ENCODE peak calls at places on chromosomes 16 and 17, in eight cellular contexts. X is breast epithelium, D is hepatocyte, K is thoracic aorta, A is HCT116, I is Panc1, U is lower lobe of right lung, L is adrenal gland. T is an unnamed sample.

GRCh38 chr16:12773216-12773615 is 30.5 kb downstream of the CPPED1 start:
- DNase-seq in X (no peak), D (no peak), K (no peak), A (no peak), I (no peak), U (no peak), L (no peak), T (no peak)

GRCh38 chr17:80956321-80957190 is 35.1 kb upstream of the CHMP6 start:
- DNase-seq in X (no peak), D (no peak), K (no peak), A (no peak), I (no peak), U (peak), L (no peak), T (no peak)

GRCh38 chr17:35536664-35537160 is 766 bp downstream of the SLFN12L start:
- DNase-seq in X (no peak), D (no peak), K (no peak), A (no peak), I (no peak), U (no peak), L (no peak), T (no peak)

GRCh38 chr17:80385046-80385445 is 29.9 kb upstream of the ENDOV start:
- DNase-seq in X (no peak), D (no peak), K (no peak), A (no peak), I (no peak), U (no peak), L (no peak), T (no peak)

GRCh38 chr17:66786101-66786500 is 48.8 kb upstream of the CACNG5 start:
- DNase-seq in X (no peak), D (no peak), K (no peak), A (no peak), I (no peak), U (no peak), L (no peak), T (no peak)

GRCh38 chr16:23564964-23565363 is 7.4 kb downstream of the UBFD1 start:
- DNase-seq in X (no peak), D (no peak), K (no peak), A (no peak), I (no peak), U (peak), L (no peak), T (no peak)

GRCh38 chr17:7509937-7510336 is 25.8 kb downstream of the POLR2A start:
- DNase-seq in X (no peak), D (no peak), K (no peak), A (no peak), I (no peak), U (no peak), L (no peak), T (no peak)

GRCh38 chr16:84925092-84925772 is 86.1 kb downstream of the ZDHHC7 start:
- DNase-seq in X (no peak), D (peak), K (no peak), A (peak), I (peak), U (peak), L (peak), T (peak)

GRCh38 chr17:81085420-81085911 is 50.5 kb downstream of the BAIAP2 start:
- DNase-seq in X (no peak), D (no peak), K (no peak), A (no peak), I (no peak), U (no peak), L (no peak), T (no peak)

GRCh38 chr17:27952366-27952765 is 59.2 kb upstream of the LYRM9 start:
- DNase-seq in X (no peak), D (no peak), K (no peak), A (no peak), I (no peak), U (no peak), L (no peak), T (no peak)

GRCh38 chr16:89036776-89037175 is 56.9 kb upstream of the ACSF3 start:
- DNase-seq in X (no peak), D (no peak), K (no peak), A (no peak), I (no peak), U (peak), L (no peak), T (no peak)

GRCh38 chr17:19769946-19770652 is 22.0 kb upstream of the ALDH3A1 start:
- DNase-seq in X (no peak), D (no peak), K (no peak), A (no peak), I (no peak), U (no peak), L (no peak), T (no peak)

GRCh38 chr17:82332669-82333278 is 792 bp downstream of the SECTM1 start:
- DNase-seq in X (no peak), D (peak), K (no peak), A (peak), I (no peak), U (peak), L (no peak), T (no peak)

GRCh38 chr16:71792176-71792575 is 16.5 kb downstream of the AP1G1 start:
- DNase-seq in X (no peak), D (no peak), K (no peak), A (no peak), I (no peak), U (no peak), L (no peak), T (no peak)

GRCh38 chr16:87017388-87018012 is 299.7 kb downstream of the C16orf95 start:
- DNase-seq in X (no peak), D (peak), K (no peak), A (peak), I (peak), U (no peak), L (no peak), T (no peak)

GRCh38 chr17:42536372-42537155 is 523 bp downstream of the NAGLU start:
- DNase-seq in X (peak), D (peak), K (peak), A (no peak), I (no peak), U (peak), L (peak), T (peak)

GRCh38 chr17:75459246-75459589 is 2.8 kb downstream of the TMEM94 start:
- DNase-seq in X (no peak), D (no peak), K (no peak), A (no peak), I (no peak), U (no peak), L (no peak), T (no peak)

GRCh38 chr17:5509482-5509881 is 23.1 kb downstream of the MIS12 start:
- DNase-seq in X (no peak), D (no peak), K (no peak), A (no peak), I (no peak), U (no peak), L (no peak), T (no peak)

GRCh38 chr16:24992696-24993095 is 22.5 kb downstream of the ARHGAP17 start:
- DNase-seq in X (no peak), D (no peak), K (no peak), A (no peak), I (no peak), U (no peak), L (no peak), T (no peak)

GRCh38 chr17:73591278-73592078 is 52.8 kb downstream of the SDK2 start:
- DNase-seq in X (no peak), D (no peak), K (no peak), A (no peak), I (no peak), U (no peak), L (no peak), T (no peak)

GRCh38 chr17:42361781-42362186 is 26.5 kb downstream of the STAT3 start:
- DNase-seq in X (no peak), D (no peak), K (no peak), A (no peak), I (no peak), U (no peak), L (peak), T (no peak)

GRCh38 chr17:45050680-45051059 is 762 bp downstream of the DCAKD start:
- DNase-seq in X (no peak), D (peak), K (no peak), A (no peak), I (no peak), U (no peak), L (no peak), T (no peak)

GRCh38 chr17:49971848-49972485 is 3.0 kb downstream of the DLX4 start:
- DNase-seq in X (no peak), D (peak), K (no peak), A (no peak), I (no peak), U (peak), L (peak), T (no peak)
- H3K4me3 ChIP-seq in X (no peak), D (no peak), K (peak), A (no peak), I (no peak), U (peak), L (no peak), T (no peak)

GRCh38 chr17:77802811-77803220 is 155.7 kb upstream of the TNRC6C start:
- DNase-seq in X (no peak), D (peak), K (no peak), A (no peak), I (no peak), U (no peak), L (no peak), T (peak)
- H3K27ac ChIP-seq in X (no peak), D (no peak), K (no peak), A (no peak), I (no peak), U (no peak), L (peak), T (peak)

GRCh38 chr16:813204-813915 is 12.8 kb upstream of the GNG13 start:
- DNase-seq in X (no peak), D (peak), K (no peak), A (no peak), I (no peak), U (no peak), L (peak), T (no peak)

GRCh38 chr16:813916-814412 is 13.4 kb upstream of the GNG13 start:
- DNase-seq in X (no peak), D (no peak), K (no peak), A (no peak), I (no peak), U (no peak), L (no peak), T (no peak)

GRCh38 chr16:817001-817906 is 16.7 kb upstream of the GNG13 start:
- DNase-seq in X (no peak), D (no peak), K (no peak), A (no peak), I (no peak), U (no peak), L (no peak), T (no peak)

GRCh38 chr16:815861-816260 is 15.3 kb upstream of the GNG13 start:
- DNase-seq in X (no peak), D (no peak), K (no peak), A (no peak), I (no peak), U (no peak), L (no peak), T (no peak)

GRCh38 chr16:814974-815373 is 14.4 kb upstream of the GNG13 start:
- DNase-seq in X (no peak), D (no peak), K (no peak), A (no peak), I (no peak), U (no peak), L (no peak), T (no peak)
- TF ChIP-seq CTCF in X (no peak), D (no peak), K (no peak), A (no peak), I (no peak), U (no peak), L (no peak), T (no peak)

GRCh38 chr16:4640572-4641305 is 16.1 kb downstream of the MGRN1 start:
- DNase-seq in X (no peak), D (no peak), K (no peak), A (no peak), I (no peak), U (peak), L (no peak), T (no peak)

GRCh38 chr16:4634768-4635167 is 10.1 kb downstream of the MGRN1 start:
- DNase-seq in X (no peak), D (no peak), K (no peak), A (no peak), I (no peak), U (no peak), L (no peak), T (no peak)

GRCh38 chr16:4639899-4640509 is 15.4 kb downstream of the MGRN1 start:
- DNase-seq in X (no peak), D (no peak), K (no peak), A (no peak), I (no peak), U (no peak), L (peak), T (no peak)

GRCh38 chr16:4636196-4636595 is 11.6 kb downstream of the MGRN1 start:
- DNase-seq in X (no peak), D (no peak), K (no peak), A (no peak), I (no peak), U (no peak), L (no peak), T (no peak)

DNA sequence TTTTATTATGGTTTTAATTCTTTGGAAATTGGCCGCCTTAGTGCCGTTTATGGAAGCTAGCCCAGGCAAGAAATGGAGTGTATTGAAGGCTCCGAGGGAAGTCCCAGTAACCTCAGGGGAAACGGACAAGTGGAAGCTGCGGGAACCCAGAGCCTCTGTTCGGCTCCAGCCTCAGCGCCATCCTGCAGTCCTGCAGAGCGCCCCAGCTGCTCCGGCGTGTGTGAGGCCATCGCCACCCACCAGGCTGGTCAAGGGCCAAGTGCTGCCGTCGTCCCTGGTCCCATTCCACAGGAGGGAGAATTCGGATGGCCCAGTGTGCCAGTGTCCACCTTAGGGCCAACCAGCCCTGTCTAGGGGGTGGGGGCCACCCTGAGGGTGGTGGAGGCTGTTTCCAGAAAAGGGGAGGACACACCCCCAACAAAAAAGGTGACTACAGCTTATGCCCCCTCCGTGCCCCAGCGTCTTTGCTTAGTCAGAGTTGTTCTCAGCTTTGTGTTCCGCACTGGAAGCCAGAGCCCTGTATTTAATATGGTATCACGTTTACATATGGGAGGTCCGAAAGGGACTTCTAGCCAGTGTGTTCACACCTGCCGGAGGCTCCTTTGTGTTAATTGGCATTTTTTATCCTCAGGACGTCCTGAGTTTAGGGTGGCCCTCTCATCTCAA is 13.0 kb downstream of the MGRN1 start:
- DNase-seq in X (no peak), D (no peak), K (no peak), A (no peak), I (no peak), U (no peak), L (no peak), T (no peak)
- H3K4me3 ChIP-seq in X (no peak), D (no peak), K (no peak), A (no peak), I (no peak), U (no peak), L (no peak), T (no peak)

DNA sequence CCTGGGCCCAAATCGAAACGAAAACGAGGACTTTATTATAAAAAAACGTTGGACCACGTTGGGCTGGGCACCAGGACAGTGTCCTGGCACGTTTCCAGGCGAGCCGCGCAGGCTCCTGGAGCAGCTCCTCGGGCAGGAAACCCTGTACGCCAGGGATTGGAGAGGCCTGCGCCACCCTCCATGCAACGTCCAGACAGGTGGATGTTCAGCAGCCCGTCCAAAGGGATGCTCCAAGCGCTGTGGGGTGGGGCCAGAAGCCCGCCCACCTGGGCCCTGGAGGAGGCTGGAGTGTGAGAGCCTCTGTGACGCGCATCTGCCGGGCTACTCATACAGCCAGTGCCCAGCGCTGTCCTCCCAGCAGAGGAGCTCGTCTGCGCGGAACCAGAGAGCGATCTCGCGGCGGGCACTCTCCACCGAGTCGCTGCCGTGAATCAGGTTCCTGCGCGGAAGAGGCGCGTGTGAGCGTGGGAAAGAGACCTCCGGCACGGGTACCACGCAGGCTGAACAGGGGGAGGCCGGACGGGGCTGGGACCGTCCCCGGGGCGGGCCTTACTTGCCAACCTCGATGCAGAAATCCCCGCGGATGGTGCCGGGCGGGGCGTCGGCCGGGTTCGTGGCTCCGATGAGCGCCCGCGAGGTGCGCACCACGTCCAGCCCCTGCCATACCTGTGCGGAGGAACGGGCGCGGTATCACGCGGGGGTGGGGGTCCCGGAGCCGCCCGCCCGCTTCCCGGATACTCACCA is 843 bp downstream of the NME3 start:
- DNase-seq in X (peak), D (peak), K (no peak), A (peak), I (no peak), U (peak), L (peak), T (peak)
- H3K27ac ChIP-seq in X (peak), D (peak), K (peak), A (peak), I (peak), U (peak), L (peak), T (peak)

DNA sequence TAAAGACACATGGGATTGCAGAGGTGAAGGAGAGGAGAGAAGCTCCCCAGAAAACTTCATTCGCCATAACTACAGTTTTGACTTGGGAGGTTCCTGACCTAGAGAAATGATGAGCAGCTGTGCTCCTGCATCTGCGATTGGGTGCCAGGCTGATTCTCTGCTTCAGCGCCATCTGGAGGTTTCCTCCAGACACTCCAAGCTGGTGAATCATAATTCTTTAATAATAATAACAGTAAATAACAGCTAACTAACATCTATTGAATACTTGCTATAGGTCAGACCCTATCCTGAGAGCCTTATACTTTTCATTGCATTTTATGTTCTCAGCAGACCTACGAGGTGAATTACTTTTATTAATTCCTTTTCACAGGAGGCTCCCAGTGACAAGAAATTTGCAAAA is 575.8 kb downstream of the TOX3 start:
- DNase-seq in X (no peak), D (peak), K (no peak), A (no peak), I (no peak), U (no peak), L (no peak), T (no peak)
- TF ChIP-seq CTCF in X (no peak), D (peak), K (no peak), A (no peak), I (peak), U (no peak), L (peak), T (no peak)

DNA sequence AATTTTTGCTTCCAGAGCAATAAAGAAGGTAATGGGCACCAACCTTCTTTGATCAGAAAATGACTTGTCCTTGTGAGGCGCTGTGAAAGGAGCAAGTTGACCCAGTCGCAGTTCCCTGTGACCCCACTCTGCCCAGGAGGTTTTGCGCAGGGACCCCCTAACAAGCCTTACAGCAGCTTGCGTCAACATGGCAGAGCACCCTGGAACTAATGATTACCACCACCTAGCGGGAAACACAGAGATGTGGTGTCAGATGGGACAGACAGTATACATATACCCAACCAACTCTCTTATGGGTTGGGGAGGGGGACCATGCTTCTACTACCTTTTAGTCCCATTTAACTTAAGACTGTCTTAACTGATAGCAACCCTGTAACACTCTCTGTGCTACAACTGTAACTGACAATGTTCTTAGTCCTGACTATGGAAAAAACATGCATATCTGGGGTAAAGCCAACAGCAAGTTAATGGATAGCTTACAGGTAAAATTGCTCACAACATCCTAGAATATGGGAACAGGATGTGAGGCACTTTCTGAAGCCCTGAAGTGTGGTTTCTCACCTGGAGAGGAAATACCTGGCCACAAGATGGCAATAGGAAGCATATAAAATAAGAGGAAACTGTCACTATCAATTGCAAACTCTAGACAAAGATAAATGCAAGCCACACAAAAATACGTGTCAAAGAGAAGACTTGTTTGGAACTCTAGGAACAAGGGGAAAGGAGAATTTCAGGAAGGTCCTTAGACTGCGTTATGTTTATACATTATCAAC is 3.0 kb downstream of the KARS1 start:
- DNase-seq in X (no peak), D (no peak), K (no peak), A (no peak), I (no peak), U (no peak), L (no peak), T (no peak)
- H3K4me3 ChIP-seq in X (no peak), D (no peak), K (no peak), A (no peak), I (no peak), U (peak), L (no peak), T (no peak)